ENCODE peak calls at places on chromosome 4, in six cellular contexts. One of them, this sample, is unnamed. For H3K4me1, the result is how much of the 10 kb centered on the place peaks cover.

GRCh38 chr4:53558061-53558801 is 33.1 kb downstream of the LNX1 start:
- DNase-seq in SK-N-SH: no peak
- DNase-seq in CD8-positive, alpha-beta memory T cell: no peak
- DNase-seq in upper lobe of right lung: no peak
- DNase-seq in PC-3: peak
- DNase-seq in vagina: no peak
- DNase-seq in this sample: no peak

GRCh38 chr4:150385606-150386005 is 196.3 kb upstream of the MAB21L2 start:
- DNase-seq in SK-N-SH: no peak
- DNase-seq in CD8-positive, alpha-beta memory T cell: no peak
- DNase-seq in upper lobe of right lung: no peak
- DNase-seq in PC-3: peak
- DNase-seq in vagina: no peak
- DNase-seq in this sample: no peak

GRCh38 chr4:29756966-29757365 is 963.2 kb upstream of the PCDH7 start:
- DNase-seq in SK-N-SH: no peak
- DNase-seq in CD8-positive, alpha-beta memory T cell: no peak
- DNase-seq in upper lobe of right lung: no peak
- DNase-seq in PC-3: peak
- DNase-seq in vagina: no peak
- DNase-seq in this sample: no peak

GRCh38 chr4:104494822-104495559 is at the start of gene CXXC4:
- DNase-seq in SK-N-SH: peak
- DNase-seq in CD8-positive, alpha-beta memory T cell: no peak
- DNase-seq in upper lobe of right lung: peak
- DNase-seq in PC-3: no peak
- DNase-seq in vagina: no peak
- DNase-seq in this sample: peak

GRCh38 chr4:7777017-7777710 is 162.5 kb downstream of the AFAP1 start:
- DNase-seq in SK-N-SH: no peak
- DNase-seq in CD8-positive, alpha-beta memory T cell: no peak
- DNase-seq in upper lobe of right lung: peak
- DNase-seq in PC-3: no peak
- DNase-seq in vagina: no peak
- DNase-seq in this sample: no peak

GRCh38 chr4:8504279-8505007 is 63.9 kb downstream of the TRMT44 start:
- DNase-seq in SK-N-SH: peak
- DNase-seq in CD8-positive, alpha-beta memory T cell: no peak
- DNase-seq in upper lobe of right lung: no peak
- DNase-seq in PC-3: peak
- DNase-seq in vagina: no peak
- DNase-seq in this sample: no peak

GRCh38 chr4:22463179-22463578 is 52.7 kb downstream of the ADGRA3 start:
- DNase-seq in SK-N-SH: no peak
- DNase-seq in CD8-positive, alpha-beta memory T cell: no peak
- DNase-seq in upper lobe of right lung: no peak
- DNase-seq in PC-3: no peak
- DNase-seq in vagina: no peak
- DNase-seq in this sample: no peak

GRCh38 chr4:180542445-180543100 is 1700.6 kb upstream of the TENM3 start:
- DNase-seq in SK-N-SH: no peak
- DNase-seq in CD8-positive, alpha-beta memory T cell: no peak
- DNase-seq in upper lobe of right lung: no peak
- DNase-seq in PC-3: peak
- DNase-seq in vagina: no peak
- DNase-seq in this sample: no peak

GRCh38 chr4:169005453-169006099 is 4.5 kb downstream of the CBR4 start:
- DNase-seq in SK-N-SH: no peak
- DNase-seq in CD8-positive, alpha-beta memory T cell: no peak
- DNase-seq in upper lobe of right lung: no peak
- DNase-seq in PC-3: no peak
- DNase-seq in vagina: no peak
- DNase-seq in this sample: no peak

GRCh38 chr4:124970011-124970410 is 257.5 kb upstream of the ANKRD50 start:
- DNase-seq in SK-N-SH: no peak
- DNase-seq in CD8-positive, alpha-beta memory T cell: no peak
- DNase-seq in upper lobe of right lung: no peak
- DNase-seq in PC-3: peak
- DNase-seq in vagina: no peak
- DNase-seq in this sample: no peak

GRCh38 chr4:138053601-138054322 is 188.4 kb downstream of the SLC7A11 start:
- DNase-seq in SK-N-SH: peak
- DNase-seq in CD8-positive, alpha-beta memory T cell: no peak
- DNase-seq in upper lobe of right lung: no peak
- DNase-seq in PC-3: peak
- DNase-seq in vagina: no peak
- DNase-seq in this sample: no peak

GRCh38 chr4:69656653-69657158 is 3.7 kb upstream of the UGT2A1 start:
- DNase-seq in SK-N-SH: no peak
- DNase-seq in CD8-positive, alpha-beta memory T cell: no peak
- DNase-seq in upper lobe of right lung: no peak
- DNase-seq in PC-3: no peak
- DNase-seq in vagina: no peak
- DNase-seq in this sample: no peak

GRCh38 chr4:11194431-11194830 is 234.3 kb downstream of the HS3ST1 start:
- DNase-seq in SK-N-SH: no peak
- DNase-seq in CD8-positive, alpha-beta memory T cell: no peak
- DNase-seq in upper lobe of right lung: no peak
- DNase-seq in PC-3: no peak
- DNase-seq in vagina: no peak
- DNase-seq in this sample: no peak

GRCh38 chr4:10115657-10116624 is 658 bp downstream of the WDR1 start:
- DNase-seq in SK-N-SH: peak
- DNase-seq in CD8-positive, alpha-beta memory T cell: peak
- DNase-seq in upper lobe of right lung: peak
- DNase-seq in PC-3: peak
- DNase-seq in vagina: no peak
- DNase-seq in this sample: peak

GRCh38 chr4:2333916-2334644 is 72.2 kb upstream of the MXD4 start:
- DNase-seq in SK-N-SH: peak
- DNase-seq in CD8-positive, alpha-beta memory T cell: no peak
- DNase-seq in upper lobe of right lung: no peak
- DNase-seq in PC-3: no peak
- DNase-seq in vagina: no peak
- DNase-seq in this sample: no peak

GRCh38 chr4:53943345-53944085 is 120.9 kb downstream of the CHIC2 start:
- DNase-seq in SK-N-SH: no peak
- DNase-seq in CD8-positive, alpha-beta memory T cell: no peak
- DNase-seq in upper lobe of right lung: no peak
- DNase-seq in PC-3: peak
- DNase-seq in vagina: no peak
- DNase-seq in this sample: no peak

GRCh38 chr4:71860643-71861042 is 76.8 kb upstream of the GC start:
- DNase-seq in SK-N-SH: no peak
- DNase-seq in CD8-positive, alpha-beta memory T cell: no peak
- DNase-seq in upper lobe of right lung: no peak
- DNase-seq in PC-3: peak
- DNase-seq in vagina: no peak
- DNase-seq in this sample: no peak

GRCh38 chr4:55312491-55313101 is 33.4 kb upstream of the SRD5A3 start:
- DNase-seq in SK-N-SH: peak
- DNase-seq in CD8-positive, alpha-beta memory T cell: peak
- DNase-seq in upper lobe of right lung: no peak
- DNase-seq in PC-3: peak
- DNase-seq in vagina: no peak
- DNase-seq in this sample: peak

GRCh38 chr4:48795108-48795507 is 15.0 kb upstream of the FRYL start:
- DNase-seq in SK-N-SH: no peak
- DNase-seq in CD8-positive, alpha-beta memory T cell: no peak
- DNase-seq in upper lobe of right lung: no peak
- DNase-seq in PC-3: no peak
- DNase-seq in vagina: no peak
- DNase-seq in this sample: no peak

GRCh38 chr4:99746443-99746842 is 70.2 kb upstream of the DAPP1 start:
- DNase-seq in SK-N-SH: no peak
- DNase-seq in CD8-positive, alpha-beta memory T cell: no peak
- DNase-seq in upper lobe of right lung: no peak
- DNase-seq in PC-3: no peak
- DNase-seq in vagina: no peak
- DNase-seq in this sample: no peak

GRCh38 chr4:77232653-77233052 is 75.6 kb downstream of the CCNG2 start:
- DNase-seq in SK-N-SH: no peak
- DNase-seq in CD8-positive, alpha-beta memory T cell: no peak
- DNase-seq in upper lobe of right lung: no peak
- DNase-seq in PC-3: peak
- DNase-seq in vagina: no peak
- DNase-seq in this sample: no peak

GRCh38 chr4:4384837-4385236 is 2.1 kb upstream of the NSG1 start:
- DNase-seq in SK-N-SH: peak
- DNase-seq in CD8-positive, alpha-beta memory T cell: peak
- DNase-seq in upper lobe of right lung: no peak
- DNase-seq in PC-3: peak
- DNase-seq in vagina: no peak
- DNase-seq in this sample: no peak

GRCh38 chr4:85823295-85823694 is 348.3 kb downstream of the ARHGAP24 start:
- DNase-seq in SK-N-SH: peak
- DNase-seq in CD8-positive, alpha-beta memory T cell: no peak
- DNase-seq in upper lobe of right lung: no peak
- DNase-seq in PC-3: peak
- DNase-seq in vagina: no peak
- DNase-seq in this sample: no peak

GRCh38 chr4:36446275-36446674 is 164.9 kb downstream of the DTHD1 start:
- DNase-seq in SK-N-SH: no peak
- DNase-seq in CD8-positive, alpha-beta memory T cell: no peak
- DNase-seq in upper lobe of right lung: no peak
- DNase-seq in PC-3: peak
- DNase-seq in vagina: no peak
- DNase-seq in this sample: no peak

GRCh38 chr4:122379239-122379638 is 428 bp downstream of the ADAD1 start:
- DNase-seq in SK-N-SH: peak
- DNase-seq in CD8-positive, alpha-beta memory T cell: no peak
- DNase-seq in upper lobe of right lung: no peak
- DNase-seq in PC-3: no peak
- DNase-seq in vagina: no peak
- DNase-seq in this sample: no peak

GRCh38 chr4:69239092-69239491 is 24.5 kb upstream of the UGT2B11 start:
- DNase-seq in SK-N-SH: no peak
- DNase-seq in CD8-positive, alpha-beta memory T cell: no peak
- DNase-seq in upper lobe of right lung: no peak
- DNase-seq in PC-3: no peak
- DNase-seq in vagina: no peak
- DNase-seq in this sample: no peak

GRCh38 chr4:83889802-83890201 is 353.9 kb downstream of the GPAT3 start:
- DNase-seq in SK-N-SH: no peak
- DNase-seq in CD8-positive, alpha-beta memory T cell: no peak
- DNase-seq in upper lobe of right lung: no peak
- DNase-seq in PC-3: peak
- DNase-seq in vagina: no peak
- DNase-seq in this sample: no peak

GRCh38 chr4:70280567-70280966 is 38.2 kb downstream of the CSN3 start:
- DNase-seq in SK-N-SH: no peak
- DNase-seq in CD8-positive, alpha-beta memory T cell: no peak
- DNase-seq in upper lobe of right lung: no peak
- DNase-seq in PC-3: no peak
- DNase-seq in vagina: no peak
- DNase-seq in this sample: no peak

GRCh38 chr4:177266492-177266891 is 43.2 kb upstream of the NEIL3 start:
- DNase-seq in SK-N-SH: no peak
- DNase-seq in CD8-positive, alpha-beta memory T cell: no peak
- DNase-seq in upper lobe of right lung: no peak
- DNase-seq in PC-3: no peak
- DNase-seq in vagina: no peak
- DNase-seq in this sample: no peak

GRCh38 chr4:186169942-186170802 is 21.2 kb upstream of the CYP4V2 start:
- DNase-seq in SK-N-SH: no peak
- DNase-seq in CD8-positive, alpha-beta memory T cell: no peak
- DNase-seq in upper lobe of right lung: no peak
- DNase-seq in PC-3: peak
- DNase-seq in vagina: no peak
- DNase-seq in this sample: no peak

GRCh38 chr4:173652283-173652931 is 122.4 kb upstream of the HAND2 start:
- DNase-seq in SK-N-SH: no peak
- DNase-seq in CD8-positive, alpha-beta memory T cell: no peak
- DNase-seq in upper lobe of right lung: no peak
- DNase-seq in PC-3: no peak
- DNase-seq in vagina: no peak
- DNase-seq in this sample: no peak

GRCh38 chr4:57064811-57065711 is 45.1 kb downstream of the IGFBP7 start:
- DNase-seq in SK-N-SH: peak
- DNase-seq in CD8-positive, alpha-beta memory T cell: no peak
- DNase-seq in upper lobe of right lung: no peak
- DNase-seq in PC-3: peak
- DNase-seq in vagina: no peak
- DNase-seq in this sample: no peak
- H3K4me3 ChIP-seq in SK-N-SH: no peak
- H3K4me3 ChIP-seq in CD8-positive, alpha-beta memory T cell: no peak
- H3K4me3 ChIP-seq in upper lobe of right lung: no peak
- H3K4me3 ChIP-seq in PC-3: peak
- H3K4me3 ChIP-seq in vagina: no peak
- H3K4me3 ChIP-seq in this sample: no peak

DNA sequence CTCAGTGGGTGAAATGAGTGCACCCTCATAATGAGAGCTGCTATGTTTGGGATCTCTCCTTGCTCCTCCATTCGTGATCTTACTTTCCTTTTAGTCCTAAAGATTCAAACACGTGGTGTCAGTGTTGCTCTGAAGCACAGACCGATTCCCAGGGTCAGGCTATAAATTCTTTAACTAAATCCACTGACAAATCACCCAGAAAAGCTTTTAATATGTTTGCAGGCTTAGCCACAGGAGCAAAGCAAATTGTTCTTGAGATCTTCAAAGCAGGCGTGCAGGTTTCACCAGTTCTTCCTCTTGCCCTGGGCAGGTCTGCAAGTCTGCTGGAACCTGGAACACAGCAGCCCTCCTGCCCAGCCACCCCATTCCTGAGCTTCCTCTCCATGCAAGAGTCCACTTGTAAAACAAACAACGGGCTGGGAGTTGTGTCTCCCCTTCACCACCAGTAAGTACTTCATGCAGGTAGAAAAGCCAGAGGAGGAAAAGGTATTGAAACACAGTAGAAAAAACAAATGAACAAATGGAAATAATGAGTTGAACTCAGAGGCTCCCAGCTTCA is 70.1 kb upstream of the ENPP6 start:
- DNase-seq in SK-N-SH: no peak
- DNase-seq in CD8-positive, alpha-beta memory T cell: no peak
- DNase-seq in upper lobe of right lung: no peak
- DNase-seq in PC-3: peak
- DNase-seq in vagina: no peak
- DNase-seq in this sample: no peak
- H3K4me1 ChIP-seq in SK-N-SH: under half
- H3K4me1 ChIP-seq in CD8-positive, alpha-beta memory T cell: under half
- H3K4me1 ChIP-seq in upper lobe of right lung: under half
- H3K4me1 ChIP-seq in PC-3: under half
- H3K4me1 ChIP-seq in vagina: under half
- H3K4me1 ChIP-seq in this sample: under half

GRCh38 chr4:107312366-107312765 is 276.3 kb upstream of the DKK2 start:
- DNase-seq in SK-N-SH: no peak
- DNase-seq in CD8-positive, alpha-beta memory T cell: no peak
- DNase-seq in upper lobe of right lung: no peak
- DNase-seq in PC-3: no peak
- DNase-seq in vagina: no peak
- DNase-seq in this sample: no peak
- H3K4me3 ChIP-seq in SK-N-SH: no peak
- H3K4me3 ChIP-seq in CD8-positive, alpha-beta memory T cell: no peak
- H3K4me3 ChIP-seq in upper lobe of right lung: no peak
- H3K4me3 ChIP-seq in PC-3: no peak
- H3K4me3 ChIP-seq in vagina: no peak
- H3K4me3 ChIP-seq in this sample: no peak

GRCh38 chr4:142142403-142142802 is 506.0 kb downstream of the IL15 start:
- DNase-seq in SK-N-SH: no peak
- DNase-seq in CD8-positive, alpha-beta memory T cell: no peak
- DNase-seq in upper lobe of right lung: no peak
- DNase-seq in PC-3: peak
- DNase-seq in vagina: no peak
- DNase-seq in this sample: no peak
- H3K4me1 ChIP-seq in SK-N-SH: under half
- H3K4me1 ChIP-seq in CD8-positive, alpha-beta memory T cell: under half
- H3K4me1 ChIP-seq in upper lobe of right lung: under half
- H3K4me1 ChIP-seq in PC-3: under half
- H3K4me1 ChIP-seq in vagina: under half
- H3K4me1 ChIP-seq in this sample: under half

This sample was measured in effector memory CD4-positive, alpha-beta T cell.